ENCODE peak calls at places on chromosomes 7 and 10, in four cellular contexts. N, Q, K and F are unnamed samples.

GRCh38 chr7:111735661-111736323 is 173.5 kb upstream of the IMMP2L start:
- DNase-seq in N (peak; percentile 77), Q (peak; percentile 87), K (peak; percentile 81), F (peak; percentile 76)

GRCh38 chr7:156777364-156778069 is 115.5 kb downstream of the LMBR1 start:
- DNase-seq in N (no peak), Q (no peak), K (peak; percentile 1), F (no peak)

GRCh38 chr7:112994666-112995065 is 92.0 kb downstream of the GPR85 start:
- DNase-seq in N (no peak), Q (no peak), K (peak; percentile 85), F (no peak)

GRCh38 chr7:42167914-42168236 is 69.1 kb downstream of the GLI3 start:
- DNase-seq in N (no peak), Q (no peak), K (no peak), F (no peak)

GRCh38 chr7:151808296-151809155 is 68.4 kb downstream of the PRKAG2 start:
- DNase-seq in N (no peak), Q (no peak), K (peak; percentile 61), F (no peak)

GRCh38 chr7:111408726-111409125 is 153.6 kb downstream of the IMMP2L start:
- DNase-seq in N (peak; percentile 71), Q (no peak), K (no peak), F (no peak)

GRCh38 chr10:33509231-33509871 is 174.9 kb upstream of the NRP1 start:
- DNase-seq in N (no peak), Q (peak; percentile 18), K (peak; percentile 88), F (no peak)

GRCh38 chr7:121442845-121443244 is 46.7 kb upstream of the FAM3C start:
- DNase-seq in N (peak; percentile 34), Q (no peak), K (no peak), F (no peak)

GRCh38 chr7:22127835-22128527 is 182.3 kb upstream of the CDCA7L start:
- DNase-seq in N (no peak), Q (no peak), K (peak; percentile 24), F (no peak)

GRCh38 chr10:18607503-18607902 is 43.9 kb downstream of the NSUN6 start:
- DNase-seq in N (peak; percentile 73), Q (no peak), K (peak; percentile 89), F (no peak)

GRCh38 chr7:134963031-134963430 is 23.3 kb upstream of the AGBL3 start:
- DNase-seq in N (no peak), Q (no peak), K (no peak), F (no peak)

GRCh38 chr10:51691135-51691534 is 8.3 kb downstream of the CSTF2T start:
- DNase-seq in N (no peak), Q (no peak), K (no peak), F (no peak)

GRCh38 chr7:37112882-37113281 is 335.8 kb downstream of the ELMO1 start:
- DNase-seq in N (no peak), Q (no peak), K (no peak), F (no peak)

GRCh38 chr10:46528675-46529615 is 27.5 kb downstream of the GPRIN2 start:
- DNase-seq in N (no peak), Q (no peak), K (no peak), F (no peak)

GRCh38 chr7:1458676-1459511 is at the start of gene MICALL2:
- DNase-seq in N (no peak), Q (no peak), K (peak; percentile 97), F (peak; percentile 55)

GRCh38 chr10:125093199-125093841 is 67.0 kb downstream of the CTBP2 start:
- DNase-seq in N (no peak), Q (no peak), K (peak; percentile 80), F (no peak)

DNA sequence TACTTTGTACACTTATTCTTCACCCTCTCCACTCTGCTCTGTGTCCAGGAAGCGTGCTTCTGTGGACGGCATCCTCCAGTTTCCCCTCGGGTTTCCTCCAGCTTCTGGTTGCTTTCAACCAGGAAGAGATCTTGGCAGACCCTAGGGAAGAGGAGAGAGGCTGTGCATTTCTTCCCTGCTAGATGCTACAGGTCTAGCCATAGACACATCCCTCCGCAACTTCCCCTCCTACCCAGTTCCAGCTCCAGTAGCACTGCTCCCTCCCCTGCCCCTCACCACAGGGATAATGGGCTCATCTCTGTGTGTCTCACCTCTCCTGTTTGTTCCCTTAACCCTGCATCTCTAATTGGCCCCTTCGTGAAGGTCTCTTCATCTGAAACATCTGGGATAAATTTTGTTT is 16.3 kb downstream of the TLL2 start:
- DNase-seq in N (no peak), Q (peak; percentile 11), K (no peak), F (no peak)
- TF ChIP-seq EZH2phosphoT487 in N (no peak), Q (no peak), K (no peak), F (no peak)

DNA sequence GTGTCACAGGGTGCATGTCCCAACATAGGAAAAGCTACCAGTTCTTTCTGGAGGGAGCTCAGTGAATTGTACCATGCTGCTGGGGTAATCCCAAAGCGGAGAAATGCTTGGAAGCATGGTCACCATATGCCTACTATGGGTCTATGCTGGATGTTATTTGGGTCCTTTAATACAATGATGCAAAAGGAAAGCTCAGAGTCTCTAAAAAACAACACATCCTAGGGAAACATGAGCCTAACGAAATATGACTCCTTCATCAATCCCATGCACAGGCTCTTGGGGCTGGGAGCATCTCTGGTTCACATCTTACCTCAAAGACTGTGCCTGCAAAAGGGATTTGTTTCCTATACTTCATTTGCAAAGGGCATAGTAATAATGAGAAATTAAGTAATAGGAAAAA is 65.2 kb downstream of the CUBN start:
- DNase-seq in N (no peak), Q (peak; percentile 17), K (no peak), F (no peak)
- H3F3A ChIP-seq in N (no peaks in the 10 kb centered on the region), Q (no peaks in the 10 kb centered on the region), K (peaks cover 63% of the 10 kb centered on the region), F (no peaks in the 10 kb centered on the region)

DNA sequence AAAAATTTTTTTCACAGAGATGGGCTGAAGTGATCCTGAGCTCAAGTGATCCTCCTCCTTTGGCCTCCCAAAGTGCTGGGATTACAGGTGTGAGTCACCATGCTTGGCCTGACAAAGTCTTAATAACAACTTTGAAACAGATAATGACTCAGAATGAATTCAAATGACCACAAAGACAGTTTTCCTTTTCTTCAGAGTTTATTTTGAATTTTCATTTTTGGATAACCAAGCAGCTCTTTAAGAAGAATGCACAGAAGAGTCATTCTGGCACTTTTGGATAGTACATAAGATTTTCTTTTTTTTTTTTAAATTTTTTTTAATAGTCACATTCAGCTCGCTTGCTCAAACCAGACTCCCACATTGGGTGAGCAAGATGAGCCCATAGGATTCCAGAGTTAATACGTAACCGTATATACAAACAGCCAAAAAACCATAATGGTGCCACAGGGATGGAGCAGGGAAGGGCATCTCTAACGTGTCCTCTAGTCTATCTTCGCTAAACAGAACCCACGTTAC is 43.0 kb upstream of the NMT2 start:
- DNase-seq in N (no peak), Q (no peak), K (peak; percentile 91), F (no peak)
- TF ChIP-seq EZH2phosphoT487 in N (no peak), Q (no peak), K (no peak), F (no peak)

DNA sequence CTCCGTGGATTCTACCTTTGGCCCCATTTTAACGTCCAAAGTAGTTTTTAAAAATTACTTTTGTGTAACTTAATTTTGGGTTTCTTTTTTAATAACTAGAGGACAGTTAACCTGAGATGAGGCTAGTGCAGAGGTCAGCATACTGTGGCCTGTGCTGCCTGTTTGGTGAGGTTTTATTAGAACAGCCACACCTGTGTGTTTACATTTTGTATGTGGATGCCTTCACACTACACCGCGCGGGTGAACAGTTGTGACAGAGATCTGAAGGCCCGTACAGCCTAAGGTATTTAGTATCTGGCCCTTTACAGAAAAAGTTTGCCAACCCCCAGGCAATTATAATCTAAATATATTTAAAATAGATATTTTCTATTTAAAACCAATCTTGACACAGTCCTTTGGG is 46.9 kb downstream of the STK17A start:
- DNase-seq in N (no peak), Q (no peak), K (no peak), F (no peak)
- H3F3A ChIP-seq in N (no peaks in the 10 kb centered on the region), Q (no peaks in the 10 kb centered on the region), K (peaks cover 91% of the 10 kb centered on the region), F (no peaks in the 10 kb centered on the region)

GRCh38 chr10:105239311-105240215 is 598.5 kb downstream of the SORCS3 start:
- DNase-seq in N (no peak), Q (no peak), K (no peak), F (peak; percentile 17)
- TF ChIP-seq EZH2phosphoT487 in N (no peak), Q (no peak), K (no peak), F (no peak)

GRCh38 chr10:14553434-14553833 is 221.3 kb downstream of the FAM107B start:
- DNase-seq in N (no peak), Q (no peak), K (peak; percentile 88), F (no peak)

GRCh38 chr10:14555806-14556205 is 218.9 kb downstream of the FAM107B start:
- DNase-seq in N (peak; percentile 54), Q (peak; percentile 60), K (no peak), F (peak; percentile 18)

GRCh38 chr10:14556285-14556956 is 218.3 kb downstream of the FAM107B start:
- DNase-seq in N (peak; percentile 97), Q (peak; percentile 67), K (no peak), F (peak; percentile 65)

GRCh38 chr10:14554843-14555205 is 219.9 kb downstream of the FAM107B start:
- DNase-seq in N (no peak), Q (no peak), K (no peak), F (no peak)

GRCh38 chr10:14554091-14554842 is 220.4 kb downstream of the FAM107B start:
- DNase-seq in N (no peak), Q (peak; percentile 34), K (no peak), F (no peak)
- H3F3A ChIP-seq in N (peaks cover 46% of the 10 kb centered on the region), Q (no peaks in the 10 kb centered on the region), K (no peaks in the 10 kb centered on the region), F (peaks cover 3% of the 10 kb centered on the region)

GRCh38 chr7:30143748-30144251 is 9.0 kb downstream of the MTURN start:
- DNase-seq in N (peak; percentile 41), Q (no peak), K (peak; percentile 66), F (no peak)
- TF ChIP-seq EZH2phosphoT487 in N (no peak), Q (no peak), K (no peak), F (no peak)

DNA sequence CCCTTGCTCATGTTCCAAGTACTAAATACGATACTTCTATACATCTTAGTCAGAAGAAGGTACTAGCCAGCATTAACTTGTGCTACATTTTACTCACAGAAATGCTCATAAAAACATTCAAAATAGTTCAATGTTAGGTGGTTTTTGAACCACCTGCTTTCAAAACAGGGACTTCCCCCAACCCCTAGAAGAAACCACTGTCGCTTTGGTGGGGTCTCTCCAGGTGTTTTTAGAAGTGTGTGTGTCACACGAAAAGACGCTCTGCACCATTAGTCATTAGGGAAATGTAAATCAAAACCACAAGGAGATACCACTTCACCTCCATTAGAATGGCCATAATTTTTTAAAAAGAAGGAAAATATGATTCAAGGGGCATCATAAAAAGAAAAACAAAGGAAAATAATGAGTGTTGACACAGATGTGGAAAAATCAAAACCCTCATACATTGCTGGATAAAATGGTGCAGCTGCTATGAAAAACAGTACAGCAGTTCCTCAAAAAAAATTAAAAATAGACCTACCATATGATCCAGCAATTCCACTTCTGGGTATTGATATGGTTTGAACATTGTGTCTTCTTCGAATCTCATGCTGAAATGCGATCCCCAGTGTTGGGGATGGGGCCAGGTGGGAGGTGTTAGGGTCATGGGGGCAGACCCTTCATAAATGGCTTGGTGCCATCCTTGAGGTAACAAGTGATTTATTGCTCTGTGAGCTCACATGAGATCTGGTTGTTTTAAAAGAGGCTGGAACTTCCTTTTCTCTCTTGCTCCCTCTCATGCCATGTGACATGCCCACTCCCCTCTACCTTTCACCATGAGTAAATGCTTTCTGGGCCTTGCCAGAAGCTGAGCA is 74.2 kb downstream of the MALSU1 start:
- DNase-seq in N (peak; percentile 63), Q (no peak), K (no peak), F (no peak)
- H3F3A ChIP-seq in N (no peaks in the 10 kb centered on the region), Q (peaks cover 5% of the 10 kb centered on the region), K (peaks cover 18% of the 10 kb centered on the region), F (peaks cover 9% of the 10 kb centered on the region)

GRCh38 chr10:109475704-109476103 is 447.6 kb downstream of the XPNPEP1 start:
- DNase-seq in N (no peak), Q (no peak), K (no peak), F (no peak)

GRCh38 chr10:109474817-109475216 is 448.5 kb downstream of the XPNPEP1 start:
- DNase-seq in N (no peak), Q (peak; percentile 64), K (no peak), F (peak; percentile 84)
- TF ChIP-seq EZH2phosphoT487 in N (no peak), Q (no peak), K (no peak), F (no peak)